ENCODE peak calls at places on chromosomes 16 and 17, in four cellular contexts. One of them, this sample, is unnamed.

GRCh38 chr17:73357318-73357717 is 45.5 kb upstream of the CDC42EP4 start:
- DNase-seq in HepG2: no peak
- DNase-seq in K562: no peak
- DNase-seq in GM12878: no peak
- DNase-seq in this sample: no peak

GRCh38 chr17:9575381-9576072 is at the start of gene STX8:
- DNase-seq in HepG2: peak; percentile 78
- DNase-seq in K562: peak; percentile 85
- DNase-seq in GM12878: peak; percentile 48
- DNase-seq in this sample: peak; percentile 75

GRCh38 chr17:74196541-74197310 is 6.8 kb upstream of the RPL38 start:
- DNase-seq in HepG2: no peak
- DNase-seq in K562: no peak
- DNase-seq in GM12878: no peak
- DNase-seq in this sample: no peak

GRCh38 chr17:16250635-16251034 is 33.6 kb downstream of the PIGL start:
- DNase-seq in HepG2: peak; percentile 70
- DNase-seq in K562: no peak
- DNase-seq in GM12878: no peak
- DNase-seq in this sample: no peak

GRCh38 chr17:987931-988330 is 8.4 kb upstream of the NXN start:
- DNase-seq in HepG2: no peak
- DNase-seq in K562: no peak
- DNase-seq in GM12878: no peak
- DNase-seq in this sample: no peak

GRCh38 chr16:24966599-24966998 is 48.6 kb downstream of the ARHGAP17 start:
- DNase-seq in HepG2: no peak
- DNase-seq in K562: no peak
- DNase-seq in GM12878: no peak
- DNase-seq in this sample: no peak

GRCh38 chr17:80125656-80126448 is 21.1 kb downstream of the EIF4A3 start:
- DNase-seq in HepG2: no peak
- DNase-seq in K562: no peak
- DNase-seq in GM12878: no peak
- DNase-seq in this sample: no peak

GRCh38 chr16:87560428-87561199 is 41.7 kb upstream of the JPH3 start:
- DNase-seq in HepG2: no peak
- DNase-seq in K562: peak; percentile 93
- DNase-seq in GM12878: no peak
- DNase-seq in this sample: peak; percentile 93

GRCh38 chr16:15897834-15898254 is 9.4 kb upstream of the CEP20 start:
- DNase-seq in HepG2: no peak
- DNase-seq in K562: peak; percentile 55
- DNase-seq in GM12878: peak; percentile 76
- DNase-seq in this sample: no peak

GRCh38 chr16:67504190-67505021 is 21.1 kb upstream of the AGRP start:
- DNase-seq in HepG2: peak; percentile 56
- DNase-seq in K562: peak; percentile 95
- DNase-seq in GM12878: no peak
- DNase-seq in this sample: no peak
- TF ChIP-seq TARDBP in HepG2: no peak
- TF ChIP-seq TARDBP in K562: no peak
- TF ChIP-seq TARDBP in GM12878: no peak
- TF ChIP-seq TARDBP in this sample: no peak

GRCh38 chr17:53749178-53749577 is 73.5 kb upstream of the KIF2B start:
- DNase-seq in HepG2: no peak
- DNase-seq in K562: peak; percentile 88
- DNase-seq in GM12878: no peak
- DNase-seq in this sample: no peak
- TF ChIP-seq TARDBP in HepG2: no peak
- TF ChIP-seq TARDBP in K562: no peak
- TF ChIP-seq TARDBP in GM12878: no peak
- TF ChIP-seq TARDBP in this sample: no peak

DNA sequence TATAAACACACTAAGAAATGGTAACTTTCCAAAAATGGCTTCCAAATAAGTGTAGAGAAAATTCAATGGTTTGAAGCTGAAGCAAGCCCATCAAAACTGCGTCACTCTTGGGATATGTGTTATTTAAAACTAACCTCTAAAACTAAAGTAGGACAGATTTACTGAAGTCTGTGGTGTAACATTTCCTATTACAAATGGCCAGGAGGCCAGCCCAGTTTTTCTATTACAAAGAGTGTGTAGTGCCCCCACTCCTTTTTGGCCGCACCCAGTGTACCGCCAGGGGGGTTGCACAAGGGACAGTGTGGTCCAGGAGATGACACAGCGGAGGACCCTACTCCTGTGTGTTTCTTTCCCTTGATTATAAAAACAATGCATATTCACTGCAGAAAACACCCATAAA is 50.7 kb upstream of the ERN1 start:
- DNase-seq in HepG2: no peak
- DNase-seq in K562: no peak
- DNase-seq in GM12878: no peak
- DNase-seq in this sample: no peak
- TF ChIP-seq TARDBP in HepG2: no peak
- TF ChIP-seq TARDBP in K562: no peak
- TF ChIP-seq TARDBP in GM12878: no peak
- TF ChIP-seq TARDBP in this sample: no peak

GRCh38 chr16:84080378-84080777 is 36.4 kb downstream of the MBTPS1 start:
- DNase-seq in HepG2: no peak
- DNase-seq in K562: no peak
- DNase-seq in GM12878: no peak
- DNase-seq in this sample: no peak
- TF ChIP-seq TARDBP in HepG2: no peak
- TF ChIP-seq TARDBP in K562: no peak
- TF ChIP-seq TARDBP in GM12878: no peak
- TF ChIP-seq TARDBP in this sample: no peak

GRCh38 chr17:77366558-77367245 is 225.9 kb downstream of the SEC14L1 start:
- DNase-seq in HepG2: no peak
- DNase-seq in K562: peak; percentile 27
- DNase-seq in GM12878: no peak
- DNase-seq in this sample: no peak

GRCh38 chr17:77364941-77365583 is 224.3 kb downstream of the SEC14L1 start:
- DNase-seq in HepG2: no peak
- DNase-seq in K562: no peak
- DNase-seq in GM12878: no peak
- DNase-seq in this sample: no peak

GRCh38 chr17:77366206-77366557 is 225.4 kb downstream of the SEC14L1 start:
- DNase-seq in HepG2: no peak
- DNase-seq in K562: no peak
- DNase-seq in GM12878: no peak
- DNase-seq in this sample: no peak

GRCh38 chr17:77364381-77364911 is 223.7 kb downstream of the SEC14L1 start:
- DNase-seq in HepG2: no peak
- DNase-seq in K562: no peak
- DNase-seq in GM12878: no peak
- DNase-seq in this sample: no peak

DNA sequence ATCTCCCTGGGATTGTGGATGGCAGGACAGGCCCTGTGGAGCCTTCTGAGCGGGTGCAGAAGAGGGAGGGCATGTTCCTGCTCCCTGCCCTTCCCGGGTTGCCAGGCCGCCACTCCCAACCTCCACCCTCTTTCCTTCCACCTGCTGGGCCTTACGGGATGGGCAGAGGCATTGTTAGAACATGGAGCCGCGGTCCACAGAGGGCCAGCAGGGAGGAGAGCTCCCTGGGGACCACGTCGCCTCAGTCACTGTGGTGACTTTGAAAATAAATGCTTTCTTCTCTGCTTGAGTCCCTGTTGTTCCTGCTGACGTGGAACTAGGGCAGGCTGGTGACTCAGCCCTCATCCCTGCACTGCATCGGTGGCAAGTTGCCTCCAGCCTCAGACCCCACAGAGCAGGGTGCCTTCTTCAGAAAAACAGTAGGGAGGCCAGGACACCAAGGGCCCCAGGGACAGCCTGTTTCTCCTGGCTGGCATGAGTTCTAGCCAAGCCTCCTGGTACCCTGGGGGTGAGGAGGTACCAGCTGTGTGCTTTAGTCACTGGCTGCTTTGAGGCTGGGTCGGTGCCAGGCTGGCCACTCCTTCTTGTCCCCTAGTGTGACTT is 224.9 kb downstream of the SEC14L1 start:
- DNase-seq in HepG2: no peak
- DNase-seq in K562: peak; percentile 32
- DNase-seq in GM12878: no peak
- DNase-seq in this sample: no peak
- TF ChIP-seq TARDBP in HepG2: no peak
- TF ChIP-seq TARDBP in K562: no peak
- TF ChIP-seq TARDBP in GM12878: no peak
- TF ChIP-seq TARDBP in this sample: no peak

DNA sequence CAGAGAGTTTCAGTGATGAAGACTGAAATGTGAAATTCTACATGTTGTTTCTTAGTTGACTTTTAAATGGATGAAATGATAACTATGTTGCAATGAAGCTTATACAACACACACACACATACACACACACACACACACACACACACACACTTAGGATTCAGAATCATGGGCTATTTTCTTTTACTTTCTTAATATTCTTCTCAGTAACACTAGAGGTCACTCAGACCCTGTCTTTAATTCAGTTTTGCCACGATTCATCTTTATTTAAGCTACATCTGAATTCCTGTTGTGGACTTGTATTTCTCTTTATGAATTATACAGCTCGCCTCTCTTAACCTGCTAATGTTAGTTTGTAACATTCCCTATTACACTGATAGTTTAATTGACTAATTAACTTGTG is 109.6 kb upstream of the GOT2 start:
- DNase-seq in HepG2: peak; percentile 44
- DNase-seq in K562: peak; percentile 53
- DNase-seq in GM12878: peak; percentile 12
- DNase-seq in this sample: no peak
- TF ChIP-seq TARDBP in HepG2: no peak
- TF ChIP-seq TARDBP in K562: no peak
- TF ChIP-seq TARDBP in GM12878: no peak
- TF ChIP-seq TARDBP in this sample: no peak

DNA sequence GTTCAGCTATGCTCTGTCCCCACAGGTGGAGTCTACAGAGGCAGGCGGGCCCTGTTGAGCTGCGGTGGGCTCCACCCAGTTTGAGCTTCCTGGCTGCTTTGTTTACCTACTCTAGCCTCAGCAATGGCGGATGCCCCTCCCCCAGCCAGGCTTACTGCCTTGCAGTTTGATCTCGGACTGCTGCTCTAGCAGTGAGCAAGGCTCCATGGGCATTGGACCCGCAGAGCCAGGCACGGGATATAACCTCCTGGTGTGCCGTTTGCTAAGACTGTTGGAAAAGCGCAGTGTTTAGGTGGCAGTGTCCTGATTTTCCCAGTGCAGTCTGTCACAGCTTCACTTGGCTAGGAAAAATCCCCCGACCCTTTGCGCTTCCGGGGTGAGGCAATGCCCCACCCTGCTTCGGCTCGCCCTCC is 89.1 kb downstream of the BCAS3 start:
- DNase-seq in HepG2: peak; percentile 64
- DNase-seq in K562: peak; percentile 54
- DNase-seq in GM12878: no peak
- DNase-seq in this sample: no peak
- TF ChIP-seq TARDBP in HepG2: no peak
- TF ChIP-seq TARDBP in K562: no peak
- TF ChIP-seq TARDBP in GM12878: no peak
- TF ChIP-seq TARDBP in this sample: no peak

GRCh38 chr17:41665566-41666335 is 22.9 kb upstream of the EIF1 start:
- DNase-seq in HepG2: peak; percentile 68
- DNase-seq in K562: peak; percentile 91
- DNase-seq in GM12878: peak; percentile 67
- DNase-seq in this sample: peak; percentile 97
- TF ChIP-seq TARDBP in HepG2: peak; percentile 93
- TF ChIP-seq TARDBP in K562: no peak
- TF ChIP-seq TARDBP in GM12878: peak; percentile 15
- TF ChIP-seq TARDBP in this sample: no peak

DNA sequence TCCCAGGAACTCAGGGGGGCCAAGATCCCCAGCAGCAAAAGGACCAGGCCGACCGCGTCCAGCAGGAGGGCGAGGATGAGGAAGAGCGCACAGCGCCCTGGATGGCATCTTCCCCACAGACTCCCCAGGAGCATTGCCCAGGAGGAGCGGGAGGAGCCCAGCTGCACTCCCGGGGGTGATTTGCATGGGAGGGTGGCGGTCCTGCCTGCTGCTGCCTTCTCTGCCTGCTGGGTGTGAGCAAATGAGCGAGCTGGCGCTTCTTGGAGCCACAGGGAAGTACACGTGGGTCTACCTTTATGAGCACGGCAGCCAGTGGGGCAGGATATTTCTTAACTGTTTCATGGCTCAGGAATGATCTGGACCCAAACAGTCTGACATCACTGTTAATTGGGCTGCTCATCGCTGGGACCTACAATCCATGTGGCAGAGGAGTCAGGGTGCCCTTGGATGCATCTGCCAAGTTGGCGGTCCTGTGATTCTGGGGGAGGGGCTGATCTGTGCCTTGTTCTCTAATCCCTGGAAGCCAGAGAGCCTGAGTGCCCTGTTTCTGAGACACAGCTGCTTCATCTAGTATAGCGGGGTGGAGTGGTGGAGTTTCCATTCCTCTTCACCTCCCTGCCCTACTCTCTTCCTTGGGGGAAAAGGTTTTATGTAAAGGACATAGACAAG is at the start of gene TMEM238L:
- DNase-seq in HepG2: no peak
- DNase-seq in K562: no peak
- DNase-seq in GM12878: no peak
- DNase-seq in this sample: no peak
- TF ChIP-seq TARDBP in HepG2: no peak
- TF ChIP-seq TARDBP in K562: no peak
- TF ChIP-seq TARDBP in GM12878: no peak
- TF ChIP-seq TARDBP in this sample: no peak

This sample was measured in HEK293T.